ENCODE peak calls at places on chromosomes 4 and X, in six cellular contexts. X is IMR-90, F is H9, V is neuronal stem cell, N is trophoblast cell, Q is H1. Z is an unnamed sample.

GRCh38 chr4:5044341-5044740 is 6.9 kb upstream of the STK32B start:
- DNase-seq in X (no peak), F (no peak), V (no peak), N (no peak), Q (no peak), Z (no peak)

GRCh38 chrX:23372220-23372902 is 37.7 kb downstream of the PTCHD1 start:
- DNase-seq in X (no peak), F (no peak), V (no peak), N (no peak), Q (no peak), Z (no peak)

GRCh38 chrX:139194571-139195280 is 335.8 kb upstream of the F9 start:
- DNase-seq in X (no peak), F (peak; percentile 48), V (no peak), N (no peak), Q (no peak), Z (no peak)

GRCh38 chrX:78759081-78759480 is 11.6 kb downstream of the LPAR4 start:
- DNase-seq in X (no peak), F (no peak), V (no peak), N (no peak), Q (no peak), Z (no peak)

GRCh38 chr4:74830928-74831327 is 36.6 kb upstream of the BTC start:
- DNase-seq in X (no peak), F (no peak), V (no peak), N (no peak), Q (no peak), Z (no peak)

GRCh38 chr4:38150021-38150671 is 189.9 kb downstream of the PTTG2 start:
- DNase-seq in X (peak; percentile 86), F (no peak), V (no peak), N (no peak), Q (no peak), Z (peak; percentile 89)

GRCh38 chr4:92198711-92199110 is 105.1 kb upstream of the GRID2 start:
- DNase-seq in X (peak; percentile 81), F (no peak), V (no peak), N (no peak), Q (no peak), Z (peak; percentile 0)

GRCh38 chrX:149280011-149280410 is 225.1 kb downstream of the IDS start:
- DNase-seq in X (no peak), F (no peak), V (no peak), N (no peak), Q (no peak), Z (no peak)

GRCh38 chr4:155405059-155405458 is 28.3 kb upstream of the MAP9 start:
- DNase-seq in X (peak; percentile 79), F (no peak), V (no peak), N (no peak), Q (no peak), Z (no peak)

GRCh38 chrX:38163193-38163592 is 57.5 kb downstream of the SRPX start:
- DNase-seq in X (no peak), F (no peak), V (no peak), N (no peak), Q (no peak), Z (no peak)

GRCh38 chr4:148795156-148795864 is 353.1 kb upstream of the NR3C2 start:
- DNase-seq in X (peak; percentile 92), F (peak; percentile 39), V (no peak), N (peak; percentile 57), Q (no peak), Z (no peak)

GRCh38 chrX:47212381-47213293 is 5.8 kb upstream of the CDK16 start:
- DNase-seq in X (no peak), F (no peak), V (no peak), N (no peak), Q (no peak), Z (no peak)

GRCh38 chr4:94274912-94275311 is 67.2 kb downstream of the SMARCAD1 start:
- DNase-seq in X (peak; percentile 71), F (no peak), V (no peak), N (no peak), Q (no peak), Z (no peak)

GRCh38 chr4:87680271-87680670 is 30.2 kb downstream of the DMP1 start:
- DNase-seq in X (no peak), F (no peak), V (peak; percentile 3), N (no peak), Q (no peak), Z (no peak)

GRCh38 chr4:19346636-19347035 is 905.1 kb upstream of the SLIT2 start:
- DNase-seq in X (no peak), F (no peak), V (no peak), N (no peak), Q (no peak), Z (no peak)

GRCh38 chr4:53586121-53586816 is 5.0 kb downstream of the LNX1 start:
- DNase-seq in X (peak; percentile 99), F (no peak), V (no peak), N (peak; percentile 87), Q (no peak), Z (peak; percentile 81)

GRCh38 chr4:21697583-21697982 is 251.0 kb downstream of the KCNIP4 start:
- DNase-seq in X (no peak), F (peak; percentile 85), V (peak; percentile 6), N (no peak), Q (peak; percentile 65), Z (peak; percentile 52)

GRCh38 chr4:81069706-81070331 is 39.3 kb downstream of the BMP3 start:
- DNase-seq in X (peak; percentile 90), F (peak; percentile 86), V (peak; percentile 90), N (peak; percentile 85), Q (peak; percentile 66), Z (peak; percentile 82)

GRCh38 chrX:136768469-136769084 is 12.2 kb downstream of the ARHGEF6 start:
- DNase-seq in X (peak; percentile 83), F (peak; percentile 37), V (no peak), N (peak; percentile 53), Q (no peak), Z (peak; percentile 82)

GRCh38 chr4:1609901-1610790 is 74.0 kb downstream of the FAM53A start:
- DNase-seq in X (no peak), F (no peak), V (no peak), N (no peak), Q (no peak), Z (no peak)

GRCh38 chr4:829291-829690 is 3.4 kb upstream of the CPLX1 start:
- DNase-seq in X (no peak), F (no peak), V (no peak), N (no peak), Q (no peak), Z (no peak)

GRCh38 chrX:66892004-66892403 is 253.1 kb upstream of the EDA2R start:
- DNase-seq in X (no peak), F (no peak), V (no peak), N (no peak), Q (no peak), Z (no peak)

GRCh38 chr4:141154725-141155124 is 21.5 kb upstream of the RNF150 start:
- DNase-seq in X (peak; percentile 39), F (no peak), V (no peak), N (no peak), Q (no peak), Z (no peak)

GRCh38 chrX:107449490-107450175 is at the start of gene FRMPD3:
- DNase-seq in X (no peak), F (peak; percentile 47), V (peak; percentile 4), N (no peak), Q (no peak), Z (no peak)

GRCh38 chr4:37188100-37188499 is 56.4 kb upstream of the NWD2 start:
- DNase-seq in X (no peak), F (peak; percentile 57), V (no peak), N (no peak), Q (peak; percentile 75), Z (no peak)

DNA sequence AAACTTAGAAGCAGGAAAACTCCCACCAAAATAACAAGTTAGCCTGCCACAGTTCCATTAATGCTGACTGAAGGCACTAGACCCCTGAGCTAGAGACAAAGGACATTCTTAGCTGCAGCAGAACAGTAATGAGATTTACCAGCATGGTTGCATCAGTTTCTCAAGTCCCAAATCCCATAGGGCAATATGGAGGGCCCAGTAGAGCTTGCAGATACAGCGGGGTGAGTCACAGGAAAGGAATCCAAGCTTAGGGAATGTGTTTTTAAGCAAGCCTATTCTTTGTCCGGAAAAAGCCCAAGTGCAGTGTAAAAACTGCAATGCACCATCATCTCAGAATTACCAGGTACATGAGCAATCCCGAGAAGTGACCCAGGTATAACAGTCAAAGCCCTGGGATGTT is 51.3 kb upstream of the EXOC1L start:
- DNase-seq in X (peak; percentile 70), F (peak; percentile 45), V (peak; percentile 39), N (peak; percentile 61), Q (no peak), Z (peak; percentile 77)
- H3K14ac ChIP-seq in X (no peak overlapping the region), F (no peak overlapping the region), V (no peak overlapping the region), N (no peak overlapping the region), Q (no peak overlapping the region), Z (no peak overlapping the region)

DNA sequence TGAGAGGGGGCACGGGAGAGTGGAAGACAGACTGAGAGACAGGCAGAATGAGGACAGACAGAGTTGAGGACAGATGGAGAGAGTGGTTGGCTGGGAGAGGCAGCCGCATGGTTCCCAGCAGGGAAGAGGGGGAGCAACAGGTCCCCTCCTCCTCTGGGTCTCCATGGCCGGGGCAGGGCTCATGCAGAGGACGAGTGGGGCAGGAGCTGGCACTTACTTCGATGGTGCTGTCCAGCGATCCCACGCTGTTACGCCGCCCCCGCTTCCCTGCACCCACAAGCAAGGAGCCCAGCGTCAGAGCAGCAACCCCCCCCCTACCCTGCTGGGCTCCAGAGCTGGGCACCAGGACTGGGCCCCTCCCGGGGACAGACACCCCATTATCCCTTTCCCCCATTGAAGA is 10.6 kb upstream of the KDM5C start:
- DNase-seq in X (no peak), F (no peak), V (no peak), N (no peak), Q (no peak), Z (no peak)
- H3K14ac ChIP-seq in X (no peak overlapping the region), F (no peak overlapping the region), V (no peak overlapping the region), N (no peak overlapping the region), Q (no peak overlapping the region), Z (no peak overlapping the region)

GRCh38 chrX:10314530-10315104 is 157.8 kb downstream of the CLCN4 start:
- DNase-seq in X (no peak), F (no peak), V (no peak), N (no peak), Q (no peak), Z (no peak)

DNA sequence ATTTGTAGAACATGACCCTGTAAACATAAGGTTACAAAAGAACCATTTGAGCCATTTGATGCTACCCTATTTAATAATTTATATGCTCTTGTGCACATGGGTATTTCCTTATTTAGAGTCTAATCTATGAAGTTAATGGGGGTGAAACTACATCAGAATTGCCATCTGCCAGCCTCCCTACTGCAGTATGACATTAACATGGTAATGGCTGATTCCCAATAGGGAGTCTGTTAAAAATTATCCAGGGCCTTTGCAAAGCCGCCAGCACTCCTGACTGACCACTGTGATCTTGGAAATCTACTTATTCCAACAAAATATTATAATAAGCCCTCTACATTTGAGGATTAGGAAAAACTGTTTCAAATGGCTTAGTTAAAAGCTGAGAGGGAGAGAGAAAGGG is 153.7 kb downstream of the CLCN4 start:
- DNase-seq in X (no peak), F (no peak), V (no peak), N (no peak), Q (no peak), Z (no peak)
- H3K14ac ChIP-seq in X (no peak overlapping the region), F (no peak overlapping the region), V (no peak overlapping the region), N (no peak overlapping the region), Q (no peak overlapping the region), Z (no peak overlapping the region)

DNA sequence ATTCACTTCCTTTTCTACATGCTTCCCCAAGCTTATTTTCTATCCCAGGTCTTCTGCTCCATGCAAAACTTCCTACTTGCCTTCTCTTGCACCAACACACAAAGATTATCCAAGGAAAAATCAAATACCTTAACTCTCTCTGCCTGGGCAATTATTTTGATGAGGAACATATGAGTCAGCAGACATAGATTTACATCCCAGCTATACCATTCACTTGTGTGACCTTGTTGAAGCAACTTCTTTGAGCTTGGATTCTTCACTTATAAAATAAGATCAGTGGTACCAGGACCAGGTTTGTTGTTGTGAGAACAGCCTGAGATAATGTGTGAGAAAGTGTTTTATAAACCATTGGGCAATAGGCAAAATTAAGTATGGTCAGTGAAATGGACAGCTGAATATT is 39.1 kb upstream of the TMEM192 start:
- DNase-seq in X (peak; percentile 4), F (no peak), V (no peak), N (no peak), Q (no peak), Z (peak; percentile 11)
- H3K14ac ChIP-seq in X (no peak overlapping the region), F (no peak overlapping the region), V (no peak overlapping the region), N (no peak overlapping the region), Q (no peak overlapping the region), Z (no peak overlapping the region)